ENCODE peak calls at places on chromosomes 16 and 17, in seven cellular contexts. One of them, this sample, is unnamed.

GRCh38 chr17:3594976-3595375 is 14.2 kb downstream of the TRPV1 start:
- DNase-seq in mammary epithelial cell: no peak
- DNase-seq in heart left ventricle: no peak
- DNase-seq in right atrium auricular region: no peak
- DNase-seq in tibial artery: no peak
- DNase-seq in ascending aorta: no peak
- DNase-seq in SJSA1: no peak
- DNase-seq in this sample: no peak

GRCh38 chr17:28747046-28747691 is 3.4 kb downstream of the TRAF4 start:
- DNase-seq in mammary epithelial cell: peak; percentile 71
- DNase-seq in heart left ventricle: no peak
- DNase-seq in right atrium auricular region: no peak
- DNase-seq in tibial artery: no peak
- DNase-seq in ascending aorta: no peak
- DNase-seq in SJSA1: no peak
- DNase-seq in this sample: peak; percentile 82

GRCh38 chr16:83972256-83973008 is 4.4 kb downstream of the NECAB2 start:
- DNase-seq in mammary epithelial cell: no peak
- DNase-seq in heart left ventricle: no peak
- DNase-seq in right atrium auricular region: no peak
- DNase-seq in tibial artery: no peak
- DNase-seq in ascending aorta: no peak
- DNase-seq in SJSA1: no peak
- DNase-seq in this sample: no peak

GRCh38 chr17:36602924-36603384 is 1.6 kb downstream of the MRM1 start:
- DNase-seq in mammary epithelial cell: peak; percentile 44
- DNase-seq in heart left ventricle: no peak
- DNase-seq in right atrium auricular region: no peak
- DNase-seq in tibial artery: peak; percentile 43
- DNase-seq in ascending aorta: no peak
- DNase-seq in SJSA1: peak; percentile 60
- DNase-seq in this sample: peak; percentile 77

GRCh38 chr17:63431939-63432804 is 13.9 kb downstream of the CYB561 start:
- DNase-seq in mammary epithelial cell: no peak
- DNase-seq in heart left ventricle: no peak
- DNase-seq in right atrium auricular region: no peak
- DNase-seq in tibial artery: no peak
- DNase-seq in ascending aorta: no peak
- DNase-seq in SJSA1: peak; percentile 46
- DNase-seq in this sample: peak; percentile 46

GRCh38 chr16:14315683-14316320 is 244.7 kb downstream of the MRTFB start:
- DNase-seq in mammary epithelial cell: no peak
- DNase-seq in heart left ventricle: no peak
- DNase-seq in right atrium auricular region: no peak
- DNase-seq in tibial artery: no peak
- DNase-seq in ascending aorta: no peak
- DNase-seq in SJSA1: no peak
- DNase-seq in this sample: no peak

GRCh38 chr17:80142929-80143328 is 4.0 kb downstream of the EIF4A3 start:
- DNase-seq in mammary epithelial cell: no peak
- DNase-seq in heart left ventricle: no peak
- DNase-seq in right atrium auricular region: no peak
- DNase-seq in tibial artery: no peak
- DNase-seq in ascending aorta: no peak
- DNase-seq in SJSA1: no peak
- DNase-seq in this sample: no peak

GRCh38 chr16:56246051-56246817 is 54.9 kb downstream of the GNAO1 start:
- DNase-seq in mammary epithelial cell: peak; percentile 87
- DNase-seq in heart left ventricle: no peak
- DNase-seq in right atrium auricular region: no peak
- DNase-seq in tibial artery: no peak
- DNase-seq in ascending aorta: no peak
- DNase-seq in SJSA1: peak; percentile 89
- DNase-seq in this sample: peak; percentile 43

GRCh38 chr17:18187816-18188761 is 4.5 kb downstream of the ALKBH5 start:
- DNase-seq in mammary epithelial cell: peak; percentile 67
- DNase-seq in heart left ventricle: peak; percentile 29
- DNase-seq in right atrium auricular region: no peak
- DNase-seq in tibial artery: no peak
- DNase-seq in ascending aorta: no peak
- DNase-seq in SJSA1: no peak
- DNase-seq in this sample: no peak

GRCh38 chr17:38885728-38886642 is 16.1 kb downstream of the LASP1 start:
- DNase-seq in mammary epithelial cell: no peak
- DNase-seq in heart left ventricle: no peak
- DNase-seq in right atrium auricular region: no peak
- DNase-seq in tibial artery: no peak
- DNase-seq in ascending aorta: no peak
- DNase-seq in SJSA1: no peak
- DNase-seq in this sample: peak; percentile 51

GRCh38 chr17:79789943-79790804 is 6.7 kb downstream of the CBX8 start:
- DNase-seq in mammary epithelial cell: no peak
- DNase-seq in heart left ventricle: no peak
- DNase-seq in right atrium auricular region: no peak
- DNase-seq in tibial artery: no peak
- DNase-seq in ascending aorta: no peak
- DNase-seq in SJSA1: peak; percentile 70
- DNase-seq in this sample: no peak

GRCh38 chr17:78947235-78948153 is 22.3 kb upstream of the TIMP2 start:
- DNase-seq in mammary epithelial cell: no peak
- DNase-seq in heart left ventricle: no peak
- DNase-seq in right atrium auricular region: no peak
- DNase-seq in tibial artery: no peak
- DNase-seq in ascending aorta: no peak
- DNase-seq in SJSA1: no peak
- DNase-seq in this sample: no peak

GRCh38 chr17:37485938-37486570 is 3.6 kb upstream of the DUSP14 start:
- DNase-seq in mammary epithelial cell: no peak
- DNase-seq in heart left ventricle: no peak
- DNase-seq in right atrium auricular region: no peak
- DNase-seq in tibial artery: no peak
- DNase-seq in ascending aorta: no peak
- DNase-seq in SJSA1: no peak
- DNase-seq in this sample: no peak

GRCh38 chr16:68800257-68800875 is 43.0 kb upstream of the TANGO6 start:
- DNase-seq in mammary epithelial cell: peak; percentile 80
- DNase-seq in heart left ventricle: peak; percentile 10
- DNase-seq in right atrium auricular region: no peak
- DNase-seq in tibial artery: no peak
- DNase-seq in ascending aorta: no peak
- DNase-seq in SJSA1: peak; percentile 55
- DNase-seq in this sample: peak; percentile 88

GRCh38 chr17:79625706-79626105 is 14.9 kb upstream of the RBFOX3 start:
- DNase-seq in mammary epithelial cell: no peak
- DNase-seq in heart left ventricle: peak; percentile 1
- DNase-seq in right atrium auricular region: no peak
- DNase-seq in tibial artery: no peak
- DNase-seq in ascending aorta: no peak
- DNase-seq in SJSA1: no peak
- DNase-seq in this sample: no peak

GRCh38 chr17:58902312-58902711 is 146.7 kb downstream of the PPM1E start:
- DNase-seq in mammary epithelial cell: no peak
- DNase-seq in heart left ventricle: no peak
- DNase-seq in right atrium auricular region: no peak
- DNase-seq in tibial artery: no peak
- DNase-seq in ascending aorta: no peak
- DNase-seq in SJSA1: no peak
- DNase-seq in this sample: no peak

GRCh38 chr17:61444831-61445230 is 7.4 kb upstream of the TBX4 start:
- DNase-seq in mammary epithelial cell: no peak
- DNase-seq in heart left ventricle: no peak
- DNase-seq in right atrium auricular region: no peak
- DNase-seq in tibial artery: no peak
- DNase-seq in ascending aorta: no peak
- DNase-seq in SJSA1: peak; percentile 62
- DNase-seq in this sample: no peak

GRCh38 chr16:31073073-31073822 is 792 bp downstream of the ZNF668 start:
- DNase-seq in mammary epithelial cell: peak; percentile 91
- DNase-seq in heart left ventricle: peak; percentile 94
- DNase-seq in right atrium auricular region: peak; percentile 89
- DNase-seq in tibial artery: peak; percentile 91
- DNase-seq in ascending aorta: peak; percentile 46
- DNase-seq in SJSA1: peak; percentile 96
- DNase-seq in this sample: peak; percentile 91

GRCh38 chr17:43517615-43518386 is 28.3 kb downstream of the ETV4 start:
- DNase-seq in mammary epithelial cell: peak; percentile 9
- DNase-seq in heart left ventricle: no peak
- DNase-seq in right atrium auricular region: no peak
- DNase-seq in tibial artery: no peak
- DNase-seq in ascending aorta: no peak
- DNase-seq in SJSA1: no peak
- DNase-seq in this sample: no peak

GRCh38 chr17:74126179-74126900 is 77.1 kb upstream of the RPL38 start:
- DNase-seq in mammary epithelial cell: no peak
- DNase-seq in heart left ventricle: no peak
- DNase-seq in right atrium auricular region: no peak
- DNase-seq in tibial artery: no peak
- DNase-seq in ascending aorta: no peak
- DNase-seq in SJSA1: no peak
- DNase-seq in this sample: peak; percentile 14

GRCh38 chr16:67528222-67528869 is at the start of gene RIPOR1:
- DNase-seq in mammary epithelial cell: no peak
- DNase-seq in heart left ventricle: peak; percentile 78
- DNase-seq in right atrium auricular region: no peak
- DNase-seq in tibial artery: no peak
- DNase-seq in ascending aorta: no peak
- DNase-seq in SJSA1: peak; percentile 43
- DNase-seq in this sample: no peak

GRCh38 chr16:4317471-4318170 is 1.8 kb downstream of the GLIS2 start:
- DNase-seq in mammary epithelial cell: peak; percentile 38
- DNase-seq in heart left ventricle: no peak
- DNase-seq in right atrium auricular region: no peak
- DNase-seq in tibial artery: no peak
- DNase-seq in ascending aorta: no peak
- DNase-seq in SJSA1: no peak
- DNase-seq in this sample: no peak

GRCh38 chr16:35862242-35862641 is 2402.8 kb downstream of the TP53TG3F start:
- DNase-seq in mammary epithelial cell: no peak
- DNase-seq in heart left ventricle: no peak
- DNase-seq in right atrium auricular region: no peak
- DNase-seq in tibial artery: no peak
- DNase-seq in ascending aorta: no peak
- DNase-seq in SJSA1: no peak
- DNase-seq in this sample: no peak
- H3K9me3 ChIP-seq in mammary epithelial cell: peaks cover 18% of the 10 kb centered on the region
- H3K9me3 ChIP-seq in heart left ventricle: no peaks in the 10 kb centered on the region
- H3K9me3 ChIP-seq in right atrium auricular region: no peaks in the 10 kb centered on the region
- H3K9me3 ChIP-seq in tibial artery: no peaks in the 10 kb centered on the region
- H3K9me3 ChIP-seq in ascending aorta: no peaks in the 10 kb centered on the region
- H3K9me3 ChIP-seq in SJSA1: no peaks in the 10 kb centered on the region
- H3K9me3 ChIP-seq in this sample: no peaks in the 10 kb centered on the region

GRCh38 chr17:69702078-69702477 is 287.6 kb downstream of the MAP2K6 start:
- DNase-seq in mammary epithelial cell: peak; percentile 47
- DNase-seq in heart left ventricle: no peak
- DNase-seq in right atrium auricular region: no peak
- DNase-seq in tibial artery: no peak
- DNase-seq in ascending aorta: no peak
- DNase-seq in SJSA1: no peak
- DNase-seq in this sample: no peak
- H3K9me3 ChIP-seq in mammary epithelial cell: peaks cover 6% of the 10 kb centered on the region
- H3K9me3 ChIP-seq in heart left ventricle: peaks cover 4% of the 10 kb centered on the region
- H3K9me3 ChIP-seq in right atrium auricular region: peaks cover 10% of the 10 kb centered on the region
- H3K9me3 ChIP-seq in tibial artery: no peaks in the 10 kb centered on the region
- H3K9me3 ChIP-seq in ascending aorta: no peaks in the 10 kb centered on the region
- H3K9me3 ChIP-seq in SJSA1: peaks cover 13% of the 10 kb centered on the region
- H3K9me3 ChIP-seq in this sample: peaks cover 11% of the 10 kb centered on the region

DNA sequence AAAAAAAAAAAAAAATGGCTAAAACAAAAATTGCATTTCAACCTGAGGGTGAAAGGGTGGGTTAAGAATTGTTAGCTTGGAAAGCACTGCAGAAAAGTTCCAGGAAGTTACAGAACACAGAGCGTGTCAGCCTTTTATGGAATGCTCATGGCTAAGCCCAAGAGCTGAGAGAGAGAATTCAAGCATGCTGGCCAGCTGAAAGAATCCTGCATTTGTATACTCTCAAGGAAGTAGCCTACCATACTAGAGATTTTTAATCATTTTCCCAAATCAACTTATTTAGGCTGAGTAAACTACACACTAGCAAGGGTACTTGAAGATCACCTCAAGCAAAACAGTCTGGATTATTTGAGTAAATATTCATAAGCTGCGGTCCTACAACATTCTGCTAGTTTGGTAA is 153.9 kb downstream of the KCNJ2 start:
- DNase-seq in mammary epithelial cell: no peak
- DNase-seq in heart left ventricle: no peak
- DNase-seq in right atrium auricular region: no peak
- DNase-seq in tibial artery: no peak
- DNase-seq in ascending aorta: no peak
- DNase-seq in SJSA1: no peak
- DNase-seq in this sample: no peak
- H3K9me3 ChIP-seq in mammary epithelial cell: no peaks in the 10 kb centered on the region
- H3K9me3 ChIP-seq in heart left ventricle: no peaks in the 10 kb centered on the region
- H3K9me3 ChIP-seq in right atrium auricular region: no peaks in the 10 kb centered on the region
- H3K9me3 ChIP-seq in tibial artery: no peaks in the 10 kb centered on the region
- H3K9me3 ChIP-seq in ascending aorta: no peaks in the 10 kb centered on the region
- H3K9me3 ChIP-seq in SJSA1: no peaks in the 10 kb centered on the region
- H3K9me3 ChIP-seq in this sample: no peaks in the 10 kb centered on the region

GRCh38 chr16:35485915-35486314 is 2026.5 kb downstream of the TP53TG3F start:
- DNase-seq in mammary epithelial cell: no peak
- DNase-seq in heart left ventricle: no peak
- DNase-seq in right atrium auricular region: no peak
- DNase-seq in tibial artery: no peak
- DNase-seq in ascending aorta: no peak
- DNase-seq in SJSA1: no peak
- DNase-seq in this sample: no peak

GRCh38 chr16:35480988-35481387 is 2021.6 kb downstream of the TP53TG3F start:
- DNase-seq in mammary epithelial cell: no peak
- DNase-seq in heart left ventricle: no peak
- DNase-seq in right atrium auricular region: no peak
- DNase-seq in tibial artery: no peak
- DNase-seq in ascending aorta: no peak
- DNase-seq in SJSA1: no peak
- DNase-seq in this sample: no peak

DNA sequence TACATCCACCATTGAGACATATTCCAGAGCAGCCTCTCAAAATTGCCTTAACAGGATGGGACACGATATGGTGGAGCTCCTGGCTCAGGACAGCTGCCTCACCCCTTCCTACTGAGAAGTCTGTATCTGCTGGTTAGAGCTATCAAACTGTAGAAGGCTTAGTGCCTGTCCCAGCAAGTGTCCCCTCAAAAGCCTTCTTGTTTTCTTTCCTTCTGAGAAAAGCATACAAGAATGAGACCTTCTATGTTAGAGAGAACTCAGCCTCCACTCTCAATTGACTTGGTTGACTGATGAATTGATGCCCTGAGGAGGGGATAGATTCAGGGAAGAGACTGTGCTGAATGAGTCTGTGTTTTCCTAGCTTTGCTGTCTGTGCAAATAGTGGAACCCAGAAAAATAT is 2020.9 kb downstream of the TP53TG3F start:
- DNase-seq in mammary epithelial cell: no peak
- DNase-seq in heart left ventricle: no peak
- DNase-seq in right atrium auricular region: no peak
- DNase-seq in tibial artery: no peak
- DNase-seq in ascending aorta: no peak
- DNase-seq in SJSA1: no peak
- DNase-seq in this sample: no peak
- H3K9me3 ChIP-seq in mammary epithelial cell: peaks cover 23% of the 10 kb centered on the region
- H3K9me3 ChIP-seq in heart left ventricle: no peaks in the 10 kb centered on the region
- H3K9me3 ChIP-seq in right atrium auricular region: no peaks in the 10 kb centered on the region
- H3K9me3 ChIP-seq in tibial artery: no peaks in the 10 kb centered on the region
- H3K9me3 ChIP-seq in ascending aorta: no peaks in the 10 kb centered on the region
- H3K9me3 ChIP-seq in SJSA1: no peaks in the 10 kb centered on the region
- H3K9me3 ChIP-seq in this sample: no peaks in the 10 kb centered on the region

GRCh38 chr17:69819316-69820087 is 255.5 kb upstream of the KCNJ16 start:
- DNase-seq in mammary epithelial cell: no peak
- DNase-seq in heart left ventricle: no peak
- DNase-seq in right atrium auricular region: no peak
- DNase-seq in tibial artery: no peak
- DNase-seq in ascending aorta: no peak
- DNase-seq in SJSA1: peak; percentile 79
- DNase-seq in this sample: no peak
- H3K9me3 ChIP-seq in mammary epithelial cell: no peaks in the 10 kb centered on the region
- H3K9me3 ChIP-seq in heart left ventricle: no peaks in the 10 kb centered on the region
- H3K9me3 ChIP-seq in right atrium auricular region: no peaks in the 10 kb centered on the region
- H3K9me3 ChIP-seq in tibial artery: no peaks in the 10 kb centered on the region
- H3K9me3 ChIP-seq in ascending aorta: no peaks in the 10 kb centered on the region
- H3K9me3 ChIP-seq in SJSA1: no peaks in the 10 kb centered on the region
- H3K9me3 ChIP-seq in this sample: peaks cover 14% of the 10 kb centered on the region

This sample was measured in Caco-2.